ENCODE peak calls at places on chromosomes 13 and 19, in nine cellular contexts. T is BJ; N is NCI-H146; V is RPMI8226; F is hepatocyte; I is activated CD4-positive, CD25-positive, alpha-beta regulatory T cell treated with anti-CD3 and anti-CD28 coated beads, Interleukin-2, amount 50 U/mL, for 16 hours; H is AG04450; Y is kidney glomerular epithelial cell; L is kidney tubule cell. G is an unnamed sample.

GRCh38 chr13:45121421-45121820 is 1.1 kb downstream of the GTF2F2 start:
- DNase-seq in T (no peak), N (peak; percentile 3), V (peak; percentile 13), F (peak; percentile 33), I (no peak), H (no peak), Y (peak; percentile 4), L (peak; percentile 73), G (no peak)

GRCh38 chr19:4538601-4538954 is 1.3 kb downstream of the LRG1 start:
- DNase-seq in T (no peak), N (peak; percentile 20), V (peak; percentile 50), F (no peak), I (no peak), H (no peak), Y (no peak), L (no peak), G (no peak)

GRCh38 chr13:23570931-23571330 is 719 bp downstream of the TNFRSF19 start:
- DNase-seq in T (no peak), N (no peak), V (no peak), F (peak; percentile 35), I (no peak), H (no peak), Y (peak; percentile 51), L (peak; percentile 12), G (no peak)

GRCh38 chr19:45357445-45357783 is 13.0 kb downstream of the ERCC2 start:
- DNase-seq in T (no peak), N (no peak), V (no peak), F (no peak), I (no peak), H (no peak), Y (no peak), L (no peak), G (no peak)

GRCh38 chr13:106477303-106477702 is 58.2 kb downstream of the EFNB2 start:
- DNase-seq in T (no peak), N (no peak), V (no peak), F (no peak), I (no peak), H (no peak), Y (no peak), L (no peak), G (no peak)

GRCh38 chr19:38004505-38005223 is 97.7 kb downstream of the SIPA1L3 start:
- DNase-seq in T (peak; percentile 95), N (peak; percentile 90), V (no peak), F (peak; percentile 89), I (no peak), H (peak; percentile 91), Y (peak; percentile 95), L (peak; percentile 95), G (no peak)

GRCh38 chr19:45168767-45169351 is 8.1 kb upstream of the NKPD1 start:
- DNase-seq in T (no peak), N (peak; percentile 25), V (no peak), F (peak; percentile 7), I (no peak), H (no peak), Y (no peak), L (no peak), G (no peak)

GRCh38 chr13:50523307-50523706 is 320.2 kb downstream of the DLEU7 start:
- DNase-seq in T (no peak), N (no peak), V (no peak), F (no peak), I (no peak), H (no peak), Y (no peak), L (no peak), G (no peak)

GRCh38 chr19:1783874-1784273 is 28.2 kb downstream of the ATP8B3 start:
- DNase-seq in T (no peak), N (no peak), V (no peak), F (no peak), I (no peak), H (no peak), Y (no peak), L (no peak), G (no peak)

GRCh38 chr19:16531380-16531669 is 10.9 kb downstream of the CHERP start:
- DNase-seq in T (no peak), N (no peak), V (no peak), F (no peak), I (no peak), H (no peak), Y (no peak), L (no peak), G (no peak)

GRCh38 chr19:37903096-37903495 is 3.3 kb downstream of the WDR87 start:
- DNase-seq in T (no peak), N (no peak), V (no peak), F (no peak), I (no peak), H (no peak), Y (no peak), L (no peak), G (no peak)

GRCh38 chr13:86425127-86425526 is 625.9 kb upstream of the SLITRK6 start:
- DNase-seq in T (no peak), N (no peak), V (no peak), F (no peak), I (no peak), H (no peak), Y (no peak), L (no peak), G (no peak)

GRCh38 chr19:46489445-46490272 is 6.0 kb downstream of the PNMA8B start:
- DNase-seq in T (no peak), N (no peak), V (no peak), F (peak; percentile 63), I (no peak), H (no peak), Y (peak; percentile 42), L (peak; percentile 46), G (no peak)

GRCh38 chr13:113981201-113981605 is 7.3 kb upstream of the C13orf46 start:
- DNase-seq in T (no peak), N (peak; percentile 99), V (peak; percentile 100), F (no peak), I (no peak), H (no peak), Y (no peak), L (peak; percentile 90), G (no peak)

GRCh38 chr13:21104199-21105019 is 43.0 kb upstream of the LATS2 start:
- DNase-seq in T (no peak), N (no peak), V (no peak), F (no peak), I (no peak), H (no peak), Y (no peak), L (no peak), G (no peak)

GRCh38 chr19:16445238-16446107 is 26.3 kb downstream of the EPS15L1 start:
- DNase-seq in T (no peak), N (peak; percentile 74), V (peak; percentile 51), F (no peak), I (no peak), H (no peak), Y (peak; percentile 64), L (peak; percentile 92), G (no peak)

GRCh38 chr13:43676320-43676719 is 110.5 kb downstream of the ENOX1 start:
- DNase-seq in T (no peak), N (no peak), V (no peak), F (no peak), I (no peak), H (no peak), Y (no peak), L (no peak), G (no peak)

GRCh38 chr19:52188822-52189744 is 769 bp upstream of the PPP2R1A start:
- DNase-seq in T (no peak), N (no peak), V (no peak), F (peak; percentile 73), I (no peak), H (peak; percentile 30), Y (no peak), L (peak; percentile 8), G (no peak)

GRCh38 chr19:51743405-51743804 is 8.3 kb downstream of the FPR1 start:
- DNase-seq in T (no peak), N (no peak), V (no peak), F (no peak), I (no peak), H (no peak), Y (no peak), L (peak; percentile 76), G (no peak)

GRCh38 chr13:93558637-93559036 is 332.0 kb downstream of the GPC6 start:
- DNase-seq in T (no peak), N (no peak), V (no peak), F (no peak), I (no peak), H (no peak), Y (peak; percentile 14), L (no peak), G (no peak)

GRCh38 chr19:55300821-55301458 is 17.1 kb downstream of the BRSK1 start:
- DNase-seq in T (no peak), N (no peak), V (no peak), F (no peak), I (no peak), H (no peak), Y (no peak), L (no peak), G (no peak)

GRCh38 chr19:53294786-53295441 is 27.4 kb upstream of the VN1R4 start:
- DNase-seq in T (no peak), N (no peak), V (no peak), F (no peak), I (no peak), H (no peak), Y (no peak), L (no peak), G (no peak)

GRCh38 chr13:76331948-76332712 is 554.1 kb downstream of the KCTD12 start:
- DNase-seq in T (no peak), N (no peak), V (peak; percentile 69), F (no peak), I (no peak), H (peak; percentile 15), Y (no peak), L (no peak), G (no peak)

GRCh38 chr13:80101040-80101439 is 239.9 kb downstream of the SPRY2 start:
- DNase-seq in T (no peak), N (no peak), V (no peak), F (peak; percentile 10), I (no peak), H (no peak), Y (no peak), L (no peak), G (no peak)

GRCh38 chr13:64446372-64446771 is 2783.8 kb downstream of the PCDH9 start:
- DNase-seq in T (no peak), N (no peak), V (no peak), F (peak; percentile 10), I (no peak), H (no peak), Y (no peak), L (no peak), G (no peak)

GRCh38 chr13:61414686-61415664 is 674 bp downstream of the PCDH20 start:
- DNase-seq in T (no peak), N (peak; percentile 89), V (no peak), F (peak; percentile 76), I (no peak), H (no peak), Y (peak; percentile 78), L (peak; percentile 91), G (no peak)

GRCh38 chr13:41533676-41534075 is 76.3 kb downstream of the RGCC start:
- DNase-seq in T (no peak), N (no peak), V (no peak), F (no peak), I (no peak), H (no peak), Y (no peak), L (no peak), G (peak; percentile 9)

GRCh38 chr13:27423333-27423732 is 1.1 kb upstream of the GTF3A start:
- DNase-seq in T (no peak), N (no peak), V (no peak), F (no peak), I (no peak), H (no peak), Y (no peak), L (no peak), G (no peak)

GRCh38 chr19:14091086-14091884 is 734 bp upstream of the SAMD1 start:
- DNase-seq in T (no peak), N (peak; percentile 93), V (peak; percentile 64), F (peak; percentile 66), I (no peak), H (no peak), Y (peak; percentile 37), L (peak; percentile 52), G (peak; percentile 65)

GRCh38 chr13:50222569-50223332 is 207.5 kb downstream of the KCNRG start:
- DNase-seq in T (peak; percentile 91), N (peak; percentile 96), V (peak; percentile 76), F (peak; percentile 44), I (no peak), H (no peak), Y (no peak), L (no peak), G (no peak)

GRCh38 chr13:43470610-43471009 is 316.2 kb downstream of the ENOX1 start:
- DNase-seq in T (no peak), N (no peak), V (no peak), F (no peak), I (no peak), H (no peak), Y (no peak), L (no peak), G (no peak)

G was measured in activated CD8-positive, alpha-beta T cell treated with anti-CD3 and anti-CD28 coated beads, Interleukin-2, amount 10 ng/mL, durations not matched to agents 7 days and 5 days.